ENCODE peak calls at places on chromosomes 1 and 21, in four cellular contexts. One of them, this sample, is unnamed.

GRCh38 chr1:170487503-170487902 is 44.5 kb upstream of the GORAB start:
- DNase-seq in PC-3: no peak
- DNase-seq in psoas muscle: no peak
- DNase-seq in IMR-90: no peak
- DNase-seq in this sample: no peak

GRCh38 chr1:200526709-200527612 is 93.6 kb downstream of the KIF14 start:
- DNase-seq in psoas muscle: no peak
- DNase-seq in IMR-90: peak
- DNase-seq in PC-3: no peak
- DNase-seq in this sample: no peak

GRCh38 chr1:204288061-204288588 is 71.6 kb downstream of the PLEKHA6 start:
- DNase-seq in psoas muscle: peak
- DNase-seq in IMR-90: no peak
- DNase-seq in PC-3: peak
- DNase-seq in this sample: no peak

GRCh38 chr1:205351984-205352713 is 4.6 kb downstream of the KLHDC8A start:
- DNase-seq in PC-3: peak
- DNase-seq in IMR-90: peak
- DNase-seq in psoas muscle: no peak
- DNase-seq in this sample: no peak

GRCh38 chr1:78070758-78071157 is 25.0 kb downstream of the GIPC2 start:
- DNase-seq in PC-3: peak
- DNase-seq in IMR-90: peak
- DNase-seq in psoas muscle: no peak
- DNase-seq in this sample: no peak

GRCh38 chr1:75208862-75209261 is 74.7 kb downstream of the LHX8 start:
- DNase-seq in PC-3: no peak
- DNase-seq in psoas muscle: no peak
- DNase-seq in IMR-90: no peak
- DNase-seq in this sample: no peak

GRCh38 chr1:113871597-113872113 is at the start of gene PTPN22:
- DNase-seq in PC-3: peak
- DNase-seq in psoas muscle: no peak
- DNase-seq in IMR-90: peak
- DNase-seq in this sample: peak

GRCh38 chr1:215526147-215526845 is 40.8 kb upstream of the KCTD3 start:
- DNase-seq in psoas muscle: no peak
- DNase-seq in IMR-90: peak
- DNase-seq in PC-3: peak
- DNase-seq in this sample: no peak

GRCh38 chr21:25298512-25299491 is 308.5 kb downstream of the MRPL39 start:
- DNase-seq in PC-3: no peak
- DNase-seq in IMR-90: no peak
- DNase-seq in psoas muscle: no peak
- DNase-seq in this sample: no peak
- H3K27ac ChIP-seq in PC-3: no peak
- H3K27ac ChIP-seq in IMR-90: no peak
- H3K27ac ChIP-seq in psoas muscle: no peak
- H3K27ac ChIP-seq in this sample: no peak

DNA sequence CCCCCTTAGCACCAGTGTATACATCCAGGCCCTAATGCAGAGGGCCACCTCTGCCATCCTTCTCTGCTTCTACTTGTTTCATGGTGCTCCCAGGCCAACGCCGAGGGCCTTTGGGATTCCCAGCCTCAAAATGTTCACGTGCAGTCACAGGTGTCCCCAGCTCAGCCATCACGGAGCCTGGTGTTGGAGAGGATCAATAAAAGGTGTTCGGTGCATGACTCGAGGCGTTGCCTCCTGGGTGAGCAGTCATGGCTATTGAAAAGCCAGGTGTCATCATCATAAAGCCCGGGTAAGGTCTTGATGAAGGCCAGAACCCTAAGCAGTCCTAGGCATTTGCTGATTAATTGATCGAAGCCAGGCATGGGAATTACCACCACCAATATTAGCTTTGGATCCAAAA is 76.1 kb downstream of the ABCA4 start:
- DNase-seq in IMR-90: no peak
- DNase-seq in PC-3: no peak
- DNase-seq in psoas muscle: no peak
- DNase-seq in this sample: no peak
- H3K27ac ChIP-seq in IMR-90: no peak
- H3K27ac ChIP-seq in PC-3: no peak
- H3K27ac ChIP-seq in psoas muscle: peak
- H3K27ac ChIP-seq in this sample: no peak

GRCh38 chr1:218865591-218865990 is 308.1 kb upstream of the LYPLAL1 start:
- DNase-seq in PC-3: peak
- DNase-seq in IMR-90: peak
- DNase-seq in psoas muscle: no peak
- DNase-seq in this sample: no peak
- H3K27ac ChIP-seq in PC-3: no peak
- H3K27ac ChIP-seq in IMR-90: no peak
- H3K27ac ChIP-seq in psoas muscle: no peak
- H3K27ac ChIP-seq in this sample: no peak

GRCh38 chr1:8465692-8466091 is 147.8 kb downstream of the SLC45A1 start:
- DNase-seq in psoas muscle: no peak
- DNase-seq in IMR-90: no peak
- DNase-seq in PC-3: no peak
- DNase-seq in this sample: no peak
- H3K27ac ChIP-seq in psoas muscle: peak
- H3K27ac ChIP-seq in IMR-90: peak
- H3K27ac ChIP-seq in PC-3: no peak
- H3K27ac ChIP-seq in this sample: no peak

DNA sequence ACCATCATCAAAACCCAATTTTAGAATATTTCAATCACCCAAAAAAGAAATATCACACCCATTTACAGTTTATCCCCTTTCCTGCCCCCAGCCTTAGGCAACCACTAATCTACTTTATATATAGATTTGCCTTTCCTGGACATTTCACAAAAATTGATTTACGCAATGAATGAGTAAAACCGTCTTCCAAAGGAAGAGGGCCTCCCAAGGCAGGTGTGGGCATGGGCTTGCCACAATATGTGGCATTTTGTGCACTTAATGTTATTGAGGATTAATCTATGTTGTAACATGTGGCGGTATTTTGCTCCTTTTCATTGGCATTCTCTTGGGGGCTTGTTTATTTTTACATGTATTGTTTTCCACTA is 11.8 kb upstream of the BMP8B start:
- DNase-seq in PC-3: no peak
- DNase-seq in IMR-90: no peak
- DNase-seq in psoas muscle: no peak
- DNase-seq in this sample: no peak
- H3K27ac ChIP-seq in PC-3: no peak
- H3K27ac ChIP-seq in IMR-90: no peak
- H3K27ac ChIP-seq in psoas muscle: peak
- H3K27ac ChIP-seq in this sample: no peak

DNA sequence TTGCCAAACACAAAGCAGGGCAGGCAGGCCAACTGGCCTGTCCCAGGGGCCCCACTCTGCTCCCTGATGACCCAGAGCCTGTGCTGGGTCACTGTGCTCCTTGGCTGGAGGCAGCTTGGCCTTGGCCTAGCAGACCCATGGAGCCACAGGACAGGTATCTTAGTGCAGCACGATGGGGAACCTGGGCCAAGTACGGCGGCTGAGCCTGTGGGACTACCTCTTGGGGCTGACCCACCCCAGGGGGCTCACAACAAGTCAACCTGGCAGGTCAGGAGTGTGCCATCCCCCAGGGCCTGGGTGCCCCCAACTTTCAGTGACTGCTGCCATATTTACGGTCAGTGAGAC is 10.1 kb upstream of the FGR start:
- DNase-seq in IMR-90: no peak
- DNase-seq in PC-3: no peak
- DNase-seq in psoas muscle: no peak
- DNase-seq in this sample: no peak
- H3K27ac ChIP-seq in IMR-90: no peak
- H3K27ac ChIP-seq in PC-3: no peak
- H3K27ac ChIP-seq in psoas muscle: no peak
- H3K27ac ChIP-seq in this sample: no peak

This sample was measured in effector memory CD4-positive, alpha-beta T cell.